ENCODE peak calls at places on chromosomes 2 and 18, in five cellular contexts. F is nephron progenitor cell, E is GM10248, A is coronary artery, U is upper lobe of right lung. T is an unnamed sample.

GRCh38 chr2:208186465-208186864 is 3.4 kb downstream of the C2orf80 start:
- DNase-seq in F (no peak), E (no peak), A (no peak), U (no peak), T (no peak)

GRCh38 chr2:59233910-59234309 is 992.8 kb upstream of the FANCL start:
- DNase-seq in F (no peak), E (no peak), A (no peak), U (no peak), T (no peak)

GRCh38 chr18:63676526-63676925 is 14.8 kb upstream of the SERPINB3 start:
- DNase-seq in F (peak), E (peak), A (no peak), U (no peak), T (no peak)

GRCh38 chr18:79914614-79915160 is 36.8 kb downstream of the SLC66A2 start:
- DNase-seq in F (no peak), E (no peak), A (peak), U (no peak), T (no peak)

GRCh38 chr2:219545610-219546352 is 2.0 kb downstream of the TMEM198 start:
- DNase-seq in F (no peak), E (no peak), A (no peak), U (no peak), T (no peak)

GRCh38 chr18:44341759-44342158 is 338.9 kb upstream of the SETBP1 start:
- DNase-seq in F (no peak), E (no peak), A (no peak), U (peak), T (no peak)

GRCh38 chr18:11470941-11471340 is 138.5 kb upstream of the SLC35G4 start:
- DNase-seq in F (no peak), E (no peak), A (no peak), U (no peak), T (no peak)

GRCh38 chr18:74084184-74084583 is 63.5 kb downstream of the FBXO15 start:
- DNase-seq in F (no peak), E (no peak), A (no peak), U (no peak), T (no peak)

GRCh38 chr2:216557820-216558219 is 59.2 kb downstream of the RPL37A start:
- DNase-seq in F (no peak), E (no peak), A (no peak), U (no peak), T (no peak)

GRCh38 chr2:50952596-50952995 is 79.3 kb downstream of the NRXN1 start:
- DNase-seq in F (no peak), E (no peak), A (no peak), U (no peak), T (no peak)

GRCh38 chr2:66781804-66782203 is 346.9 kb downstream of the MEIS1 start:
- DNase-seq in F (no peak), E (no peak), A (no peak), U (no peak), T (no peak)

GRCh38 chr2:126669772-126670171 is 13.8 kb downstream of the GYPC start:
- DNase-seq in F (no peak), E (no peak), A (no peak), U (no peak), T (no peak)

GRCh38 chr18:44564922-44565321 is 115.8 kb upstream of the SETBP1 start:
- DNase-seq in F (no peak), E (no peak), A (no peak), U (no peak), T (no peak)

GRCh38 chr2:236001854-236002253 is 166.3 kb downstream of the GBX2 start:
- DNase-seq in F (no peak), E (no peak), A (no peak), U (no peak), T (no peak)

GRCh38 chr18:25737710-25738251 is 352.6 kb downstream of the SS18 start:
- DNase-seq in F (no peak), E (no peak), A (no peak), U (no peak), T (no peak)

DNA sequence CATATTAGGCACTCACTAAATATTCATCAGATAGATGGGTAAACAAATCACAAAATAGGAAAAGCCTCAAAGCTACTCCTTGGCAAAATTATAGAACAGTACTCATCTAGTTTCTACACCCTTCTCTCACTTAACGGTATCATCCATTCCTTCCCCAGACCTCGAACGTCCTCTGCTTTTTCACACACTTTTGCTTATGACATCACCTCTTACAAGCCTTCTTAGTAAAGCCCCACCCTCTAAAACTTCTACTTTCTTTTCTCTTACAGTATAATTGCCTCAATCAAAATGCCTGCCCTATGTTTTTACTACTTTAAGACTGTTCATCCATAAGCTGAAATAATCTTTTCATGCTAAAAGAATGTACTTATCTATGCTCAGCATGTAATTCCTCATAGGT is 8.1 kb downstream of the CHN1 start:
- DNase-seq in F (no peak), E (no peak), A (no peak), U (no peak), T (no peak)
- TF ChIP-seq CTCF in F (no peak), E (no peak), A (no peak), U (no peak), T (no peak)

GRCh38 chr2:142952018-142952417 is 74.6 kb downstream of the KYNU start:
- DNase-seq in F (no peak), E (no peak), A (no peak), U (no peak), T (no peak)

GRCh38 chr2:142954488-142954887 is 77.0 kb downstream of the KYNU start:
- DNase-seq in F (no peak), E (no peak), A (no peak), U (no peak), T (no peak)

GRCh38 chr2:142952793-142953192 is 75.3 kb downstream of the KYNU start:
- DNase-seq in F (no peak), E (no peak), A (no peak), U (no peak), T (no peak)

GRCh38 chr2:142961202-142961601 is 83.7 kb downstream of the KYNU start:
- DNase-seq in F (no peak), E (no peak), A (no peak), U (no peak), T (no peak)

DNA sequence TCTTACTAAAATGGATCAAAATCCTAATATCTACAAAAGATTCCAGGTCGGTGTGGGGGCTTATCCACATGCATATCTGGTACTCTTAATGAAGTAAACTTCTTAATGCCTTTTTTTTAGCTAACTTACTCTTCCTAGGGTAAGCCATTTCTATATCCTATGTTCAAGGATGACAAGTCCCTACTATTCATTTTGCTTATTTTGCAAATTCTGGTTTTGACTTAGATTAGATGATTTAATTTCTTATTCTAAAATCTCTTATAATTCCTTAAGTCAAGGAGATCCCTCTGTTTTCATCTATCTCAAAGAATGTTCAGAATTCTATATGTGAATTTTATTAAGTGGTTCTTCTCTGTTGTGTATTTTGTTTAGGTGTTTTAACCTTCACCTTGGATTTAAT is 79.7 kb downstream of the KYNU start:
- DNase-seq in F (no peak), E (no peak), A (no peak), U (no peak), T (no peak)
- TF ChIP-seq CTCF in F (no peak), E (no peak), A (no peak), U (no peak), T (no peak)

GRCh38 chr2:170002096-170002495 is 174.8 kb downstream of the UBR3 start:
- DNase-seq in F (no peak), E (no peak), A (no peak), U (no peak), T (no peak)

GRCh38 chr2:170009209-170009608 is 168.7 kb upstream of the MYO3B start:
- DNase-seq in F (no peak), E (no peak), A (no peak), U (no peak), T (no peak)

GRCh38 chr2:170006592-170007327 is 171.2 kb upstream of the MYO3B start:
- DNase-seq in F (no peak), E (no peak), A (no peak), U (no peak), T (no peak)

GRCh38 chr2:170005702-170006101 is 172.2 kb upstream of the MYO3B start:
- DNase-seq in F (no peak), E (no peak), A (no peak), U (no peak), T (no peak)
- TF ChIP-seq CTCF in F (no peak), E (no peak), A (no peak), U (no peak), T (no peak)

DNA sequence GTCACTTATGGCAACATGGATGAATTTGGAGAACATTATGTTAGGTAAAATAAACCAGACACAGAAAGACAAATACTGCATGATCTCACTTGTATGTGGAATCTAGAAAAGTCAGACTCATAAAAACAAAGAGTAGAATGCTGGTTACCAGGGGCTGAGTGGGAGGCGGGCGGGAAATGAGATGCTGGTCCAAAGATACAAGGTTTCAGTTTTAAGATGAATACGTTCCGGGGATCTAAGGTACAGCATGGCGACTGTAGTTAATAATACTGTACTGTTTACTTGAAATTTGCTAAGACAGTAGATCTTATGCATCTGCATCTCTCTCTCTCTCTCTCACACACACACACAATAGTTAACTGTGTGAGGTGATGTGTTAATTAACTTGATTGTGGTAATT is 14.2 kb downstream of the FAM110C start:
- DNase-seq in F (no peak), E (no peak), A (no peak), U (no peak), T (peak)
- TF ChIP-seq CTCF in F (no peak), E (no peak), A (no peak), U (no peak), T (no peak)

GRCh38 chr2:26780203-26780760 is 5.6 kb upstream of the CENPA start:
- DNase-seq in F (no peak), E (no peak), A (no peak), U (no peak), T (no peak)
- TF ChIP-seq CTCF in F (no peak), E (no peak), A (no peak), U (no peak), T (no peak)

DNA sequence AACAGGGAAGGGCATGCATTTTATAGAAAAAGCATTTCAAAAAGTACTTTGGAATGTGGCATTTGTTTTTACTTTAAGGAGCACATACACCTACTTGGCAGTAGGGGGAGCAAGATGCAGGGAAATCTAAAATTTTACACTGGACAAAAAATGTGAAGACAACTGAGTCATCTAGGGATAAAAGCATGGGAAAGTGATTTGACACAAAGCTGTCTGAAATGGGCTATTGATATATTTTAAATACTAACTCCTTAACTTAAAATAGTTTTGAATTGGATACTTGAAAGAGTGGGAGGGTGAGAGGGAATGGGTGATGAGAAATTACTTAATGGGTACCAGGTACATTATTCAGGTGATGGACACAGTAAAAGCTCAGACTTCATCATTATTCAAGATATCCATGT is 15.8 kb downstream of the TMEM200C start:
- DNase-seq in F (no peak), E (no peak), A (no peak), U (no peak), T (no peak)
- TF ChIP-seq CTCF in F (peak), E (peak), A (peak), U (peak), T (peak)

GRCh38 chr18:3261393-3262233 is at the start of gene MYL12B:
- DNase-seq in F (peak), E (peak), A (peak), U (peak), T (peak)
- TF ChIP-seq CTCF in F (no peak), E (no peak), A (no peak), U (no peak), T (no peak)

GRCh38 chr2:172674034-172674967 is 61.3 kb upstream of the RAPGEF4 start:
- DNase-seq in F (peak), E (peak), A (no peak), U (peak), T (peak)

GRCh38 chr2:172672114-172672513 is 63.5 kb upstream of the RAPGEF4 start:
- DNase-seq in F (no peak), E (no peak), A (no peak), U (no peak), T (no peak)

GRCh38 chr2:172672999-172673726 is 62.5 kb upstream of the RAPGEF4 start:
- DNase-seq in F (no peak), E (no peak), A (no peak), U (no peak), T (no peak)

GRCh38 chr2:172677363-172677762 is 58.3 kb upstream of the RAPGEF4 start:
- DNase-seq in F (no peak), E (no peak), A (no peak), U (no peak), T (no peak)

DNA sequence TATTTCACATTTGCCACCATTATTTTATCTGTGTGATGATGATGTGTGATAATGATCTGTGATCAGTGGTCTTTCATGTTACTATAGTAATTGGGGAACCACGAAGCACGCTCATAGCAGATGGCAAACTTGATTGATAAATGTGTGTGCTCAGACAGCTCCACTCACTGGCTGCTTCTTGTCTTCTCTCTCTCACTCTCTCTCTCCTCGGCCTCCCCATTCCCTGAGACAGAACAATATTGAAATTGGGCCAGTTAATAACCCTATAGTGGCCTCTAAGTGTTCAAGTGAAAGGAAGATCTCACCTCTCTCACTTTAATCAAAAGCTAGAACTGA is 60.7 kb upstream of the RAPGEF4 start:
- DNase-seq in F (no peak), E (no peak), A (no peak), U (no peak), T (no peak)
- TF ChIP-seq CTCF in F (no peak), E (no peak), A (no peak), U (no peak), T (no peak)

GRCh38 chr2:28395334-28396061 is 2.8 kb downstream of the FOSL2 start:
- DNase-seq in F (no peak), E (no peak), A (peak), U (peak), T (no peak)
- TF ChIP-seq CTCF in F (no peak), E (no peak), A (no peak), U (no peak), T (no peak)

DNA sequence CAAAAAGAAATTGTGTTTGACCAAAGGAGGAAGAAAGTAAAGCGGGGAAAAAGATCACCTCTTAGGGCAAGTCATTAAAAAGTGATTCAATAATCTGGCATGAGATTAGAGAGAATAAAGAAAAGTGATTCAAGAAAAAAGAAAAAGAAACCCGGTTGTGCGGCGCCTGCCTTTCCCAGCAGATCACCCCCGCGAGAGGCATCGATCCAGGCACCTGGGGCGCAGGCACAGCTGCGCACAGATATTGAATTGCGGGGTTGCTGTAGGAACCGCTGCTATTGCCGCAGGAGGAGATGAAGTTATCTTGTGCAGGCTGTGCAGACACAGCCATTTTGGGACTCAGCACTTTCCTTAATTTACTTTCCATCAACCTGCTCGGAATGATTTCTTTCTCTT is 71.2 kb downstream of the PLB1 start:
- DNase-seq in F (no peak), E (peak), A (no peak), U (peak), T (peak)
- TF ChIP-seq CTCF in F (peak), E (no peak), A (no peak), U (peak), T (peak)

T was measured in activated CD8-positive, alpha-beta T cell treated with anti-CD3 and anti-CD28 coated beads for 36 hours.